ENCODE peak calls at places on chromosome 2, in ten cellular contexts. F is sigmoid colon, M is K562, G is IMR-90, L is spleen, T is breast epithelium, R is prostate gland, N is HCT116, B is heart left ventricle, U is right lobe of liver. C is an unnamed sample. For H3K36me3, the result is how much of the 10 kb centered on the place peaks cover.

GRCh38 chr2:80531319-80531718 is 226.8 kb upstream of the LRRTM1 start:
- DNase-seq in F (no peak), M (no peak), G (no peak), L (no peak), T (no peak), R (no peak), N (no peak), B (no peak), U (no peak), C (no peak)

GRCh38 chr2:25355270-25355669 is 13.5 kb upstream of the DNMT3A start:
- DNase-seq in F (no peak), M (no peak), G (no peak), L (no peak), T (no peak), R (no peak), N (no peak), B (no peak), U (no peak), C (no peak)

GRCh38 chr2:45681675-45682074 is 30.2 kb downstream of the PRKCE start:
- DNase-seq in F (no peak), M (no peak), G (peak), L (no peak), T (no peak), R (no peak), N (peak), B (peak), U (peak), C (no peak)

GRCh38 chr2:208062113-208062512 is 36.8 kb upstream of the PLEKHM3 start:
- DNase-seq in F (no peak), M (peak), G (peak), L (no peak), T (no peak), R (no peak), N (peak), B (no peak), U (no peak), C (no peak)

GRCh38 chr2:24558781-24559540 is 67.9 kb downstream of the NCOA1 start:
- DNase-seq in F (no peak), M (no peak), G (no peak), L (no peak), T (no peak), R (no peak), N (no peak), B (no peak), U (no peak), C (no peak)

GRCh38 chr2:28360742-28361293 is 31.8 kb upstream of the FOSL2 start:
- DNase-seq in F (peak), M (peak), G (peak), L (no peak), T (no peak), R (no peak), N (no peak), B (peak), U (peak), C (no peak)

GRCh38 chr2:23397483-23397882 is 12.5 kb downstream of the KLHL29 start:
- DNase-seq in F (no peak), M (no peak), G (no peak), L (no peak), T (no peak), R (no peak), N (no peak), B (no peak), U (no peak), C (no peak)

GRCh38 chr2:215188078-215188477 is 49.7 kb upstream of the ABCA12 start:
- DNase-seq in F (no peak), M (peak), G (no peak), L (no peak), T (no peak), R (no peak), N (no peak), B (no peak), U (no peak), C (no peak)

GRCh38 chr2:189933911-189934399 is 128.6 kb downstream of the MSTN start:
- DNase-seq in F (no peak), M (no peak), G (peak), L (no peak), T (no peak), R (no peak), N (no peak), B (no peak), U (no peak), C (no peak)

GRCh38 chr2:159124931-159125467 is 156.6 kb downstream of the TANC1 start:
- DNase-seq in F (no peak), M (no peak), G (no peak), L (no peak), T (no peak), R (peak), N (no peak), B (no peak), U (no peak), C (no peak)

GRCh38 chr2:135227386-135227785 is 175.3 kb downstream of the RAB3GAP1 start:
- DNase-seq in F (no peak), M (no peak), G (peak), L (no peak), T (no peak), R (no peak), N (no peak), B (no peak), U (no peak), C (no peak)

GRCh38 chr2:36322108-36322507 is 33.5 kb upstream of the CRIM1 start:
- DNase-seq in F (no peak), M (no peak), G (peak), L (no peak), T (no peak), R (no peak), N (peak), B (no peak), U (no peak), C (no peak)

DNA sequence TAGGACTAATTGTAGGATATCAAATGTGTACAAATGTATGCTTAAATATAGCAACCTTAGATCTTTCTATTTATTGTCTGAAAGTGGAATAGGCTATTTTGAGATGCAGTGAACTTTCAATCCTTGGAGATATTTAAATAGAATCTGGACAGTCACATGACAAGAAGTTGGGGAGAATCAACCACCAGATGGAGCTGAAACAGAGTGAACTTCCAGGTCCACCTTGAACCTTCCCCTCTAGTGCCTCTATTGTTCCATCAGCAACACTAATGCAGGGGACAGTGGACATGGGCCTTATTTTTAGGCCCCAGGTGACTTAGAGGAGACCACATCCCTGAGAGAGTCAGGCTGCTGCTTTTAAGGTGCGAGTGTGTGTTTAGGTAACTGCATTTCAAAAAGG is 37.0 kb upstream of the CRIM1 start:
- DNase-seq in F (no peak), M (no peak), G (no peak), L (no peak), T (no peak), R (no peak), N (peak), B (no peak), U (no peak), C (no peak)
- TF ChIP-seq CTCF in F (no peak), M (no peak), G (peak), L (peak), T (no peak), R (no peak), N (peak), B (no peak), U (peak), C (no peak)

GRCh38 chr2:98901702-98902101 is 34.3 kb downstream of the CRACDL start:
- DNase-seq in F (peak), M (no peak), G (no peak), L (no peak), T (no peak), R (no peak), N (no peak), B (no peak), U (no peak), C (no peak)
- TF ChIP-seq POLR2A in F (no peak), M (no peak), G (no peak), L (no peak), T (no peak), R (no peak), N (no peak), B (no peak), U (no peak), C (no peak)

DNA sequence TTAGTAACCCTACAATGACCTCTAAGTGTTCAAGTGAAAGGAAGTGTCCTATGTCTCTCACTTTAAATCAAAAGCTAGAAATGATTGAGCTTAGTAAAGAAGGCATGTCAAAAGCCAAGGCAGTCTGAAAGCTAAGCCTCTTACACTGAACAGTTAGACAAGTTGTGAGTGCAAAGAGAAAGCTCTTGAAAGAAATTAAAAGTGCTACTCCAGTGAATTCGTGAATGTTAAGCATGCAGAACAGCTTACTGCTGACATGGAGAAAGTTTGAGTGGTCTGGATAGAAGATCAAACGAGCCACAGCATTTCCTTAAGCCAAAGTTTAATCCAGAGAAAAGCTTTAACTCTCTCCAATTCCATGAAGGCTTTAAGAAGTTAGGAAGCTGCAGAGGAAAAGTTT is 373.7 kb downstream of the NR4A2 start:
- DNase-seq in F (no peak), M (no peak), G (no peak), L (no peak), T (no peak), R (no peak), N (no peak), B (no peak), U (no peak), C (no peak)
- H3K36me3 ChIP-seq in F (under half), M (under half), G (under half), L (under half), T (under half), R (under half), N (under half), B (under half), U (under half), C (under half)

GRCh38 chr2:219538488-219539294 is 4.9 kb downstream of the CHPF start:
- DNase-seq in F (no peak), M (no peak), G (peak), L (no peak), T (no peak), R (no peak), N (no peak), B (no peak), U (no peak), C (no peak)

GRCh38 chr2:219539295-219539788 is 4.3 kb downstream of the CHPF start:
- DNase-seq in F (no peak), M (no peak), G (no peak), L (peak), T (no peak), R (no peak), N (no peak), B (no peak), U (no peak), C (no peak)

GRCh38 chr2:219536425-219536824 is 7.2 kb downstream of the CHPF start:
- DNase-seq in F (no peak), M (no peak), G (no peak), L (no peak), T (no peak), R (no peak), N (no peak), B (no peak), U (no peak), C (no peak)

GRCh38 chr2:219536967-219537366 is 6.6 kb downstream of the CHPF start:
- DNase-seq in F (no peak), M (no peak), G (no peak), L (no peak), T (no peak), R (no peak), N (no peak), B (no peak), U (no peak), C (no peak)

DNA sequence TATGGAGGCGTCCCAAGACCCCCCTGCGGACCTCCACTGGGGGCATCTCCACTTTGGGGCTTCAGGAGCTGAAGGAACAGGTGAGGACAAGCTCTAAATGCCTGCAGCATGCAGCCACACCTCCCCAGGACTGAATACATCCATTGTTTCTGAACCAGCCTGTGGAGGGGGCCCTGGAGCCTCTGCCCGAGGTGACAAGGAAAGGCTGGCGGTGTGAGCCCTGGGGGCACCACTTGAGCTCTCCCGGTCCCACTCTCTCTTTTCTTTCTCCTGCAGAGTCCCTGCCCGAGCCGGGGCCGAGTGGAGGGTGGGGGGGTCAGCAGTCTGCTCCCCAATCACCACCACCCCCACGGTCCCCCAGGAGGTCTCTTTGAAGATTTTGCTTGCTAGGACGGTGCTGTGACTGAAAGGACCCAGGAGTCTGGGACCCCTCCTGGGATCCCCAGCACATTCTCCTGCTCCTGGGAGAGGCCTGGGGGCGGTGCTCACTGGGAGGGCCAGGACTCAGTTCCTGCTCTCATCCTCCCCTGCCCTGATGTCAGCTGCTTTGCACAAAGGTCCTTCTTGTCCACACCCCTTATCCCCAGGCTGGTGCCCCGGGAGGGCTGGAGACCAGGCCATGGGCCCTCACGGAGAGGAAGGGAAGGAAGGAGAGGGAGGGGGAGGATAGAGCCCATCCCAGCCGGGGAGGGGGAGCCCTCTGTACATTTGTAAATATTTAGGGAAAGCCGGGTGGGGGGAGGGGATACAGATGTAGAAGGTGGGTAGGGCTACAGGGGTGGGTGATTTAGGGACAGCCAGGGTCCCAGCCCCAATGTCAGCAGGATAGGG is 5.7 kb downstream of the CHPF start:
- DNase-seq in F (no peak), M (no peak), G (no peak), L (no peak), T (no peak), R (no peak), N (no peak), B (no peak), U (no peak), C (no peak)
- TF ChIP-seq CTCF in F (no peak), M (no peak), G (no peak), L (no peak), T (no peak), R (no peak), N (peak), B (no peak), U (no peak), C (no peak)

GRCh38 chr2:98800330-98801064 is 69.6 kb upstream of the MGAT4A start:
- DNase-seq in F (no peak), M (no peak), G (no peak), L (no peak), T (no peak), R (no peak), N (no peak), B (no peak), U (no peak), C (no peak)

GRCh38 chr2:98796775-98797544 is 66.0 kb upstream of the MGAT4A start:
- DNase-seq in F (no peak), M (no peak), G (no peak), L (no peak), T (no peak), R (no peak), N (no peak), B (no peak), U (no peak), C (no peak)

GRCh38 chr2:98801286-98801685 is 70.4 kb upstream of the MGAT4A start:
- DNase-seq in F (no peak), M (no peak), G (no peak), L (no peak), T (no peak), R (no peak), N (no peak), B (no peak), U (no peak), C (no peak)

GRCh38 chr2:98801930-98802329 is 71.0 kb upstream of the MGAT4A start:
- DNase-seq in F (no peak), M (peak), G (no peak), L (no peak), T (no peak), R (no peak), N (no peak), B (no peak), U (no peak), C (no peak)

GRCh38 chr2:98799375-98800329 is 68.7 kb upstream of the MGAT4A start:
- DNase-seq in F (no peak), M (no peak), G (no peak), L (no peak), T (no peak), R (no peak), N (no peak), B (no peak), U (no peak), C (no peak)
- TF ChIP-seq POLR2A in F (no peak), M (no peak), G (no peak), L (no peak), T (no peak), R (no peak), N (no peak), B (no peak), U (no peak), C (no peak)

DNA sequence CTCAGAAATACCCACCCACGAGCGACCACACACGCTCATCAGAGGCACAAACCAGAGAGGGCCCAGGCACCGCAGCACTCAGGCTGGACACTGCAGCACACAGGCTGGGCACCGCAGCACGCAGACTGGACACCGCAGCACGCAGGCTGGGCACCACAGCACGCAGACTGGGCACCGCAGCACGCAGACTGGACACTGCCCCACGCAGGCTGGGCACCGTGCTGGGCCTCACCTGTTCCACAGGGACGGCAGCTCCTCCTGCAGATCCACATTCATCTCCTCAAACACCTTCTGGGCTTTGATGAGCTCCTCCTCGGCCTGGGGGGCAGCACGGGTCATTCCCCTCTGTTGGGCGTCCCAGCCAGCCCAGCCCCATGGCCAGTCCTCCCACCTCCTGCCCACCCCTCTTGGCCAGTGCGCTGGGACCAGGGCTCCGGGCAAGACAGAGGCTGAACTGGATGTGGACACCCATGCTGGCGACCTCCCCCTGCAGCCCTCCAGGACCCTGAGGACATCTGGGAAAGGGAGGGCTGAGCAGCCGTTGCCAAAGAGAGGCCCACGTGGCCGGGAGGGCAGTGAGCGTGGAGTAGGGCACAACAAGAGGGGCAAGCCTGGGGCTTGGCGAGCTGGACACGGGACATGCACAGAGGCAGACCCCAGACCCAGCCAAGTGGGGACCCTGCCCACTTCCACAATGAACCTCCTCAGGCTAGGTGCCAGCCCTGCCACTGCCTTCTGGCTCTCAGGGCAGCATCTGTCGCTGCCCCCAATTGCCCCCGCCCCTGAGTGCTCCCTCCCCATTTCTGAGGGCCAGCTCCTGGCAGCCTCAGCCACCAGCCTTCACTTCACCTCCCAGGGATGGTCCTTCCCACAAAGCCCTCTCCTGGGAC is 43.0 kb downstream of the BIN1 start:
- DNase-seq in F (peak), M (no peak), G (no peak), L (no peak), T (no peak), R (no peak), N (no peak), B (no peak), U (no peak), C (no peak)
- H3K36me3 ChIP-seq in F (under half), M (under half), G (under half), L (half or more), T (under half), R (under half), N (under half), B (under half), U (under half), C (under half)

DNA sequence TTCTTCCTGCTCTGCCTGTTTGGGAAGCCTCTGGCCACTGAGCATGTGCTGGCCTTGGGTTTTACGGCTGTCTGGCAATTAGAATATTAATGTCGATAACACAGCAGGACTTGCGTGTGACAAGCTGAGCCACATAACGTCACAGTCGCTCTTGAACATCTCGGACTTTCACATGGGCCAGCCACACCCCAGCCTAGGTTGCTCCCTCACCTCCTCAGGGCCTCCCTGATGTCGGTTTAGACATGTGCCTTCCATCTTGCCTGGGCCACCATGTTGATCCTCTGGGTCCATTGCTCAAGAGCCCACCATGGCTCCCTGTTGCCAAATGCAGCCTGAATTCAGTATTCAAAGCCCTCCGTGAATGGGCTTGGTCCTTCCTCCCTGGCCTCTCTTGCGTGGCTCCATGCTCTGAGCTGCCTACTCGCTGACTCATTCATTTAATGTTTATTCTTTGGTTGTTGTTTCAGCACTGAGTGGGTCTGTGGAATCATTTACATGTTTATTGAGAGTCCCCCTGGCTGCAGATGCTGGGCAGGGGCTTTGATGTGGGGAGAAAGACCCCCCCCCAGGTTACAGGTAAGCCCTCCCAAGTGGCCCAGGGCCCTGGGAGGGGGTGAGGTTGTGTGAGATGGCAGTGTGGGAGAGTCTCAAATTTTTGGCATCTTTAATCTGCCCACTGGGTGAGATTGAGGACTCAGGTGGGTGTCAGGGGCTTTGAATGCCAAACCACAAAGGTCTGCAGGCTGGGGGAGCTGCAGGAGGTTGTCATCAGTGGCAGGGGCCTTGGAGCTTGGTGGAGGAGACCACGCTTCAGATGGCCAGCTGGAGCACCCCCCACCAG is 62.0 kb downstream of the ODC1 start:
- DNase-seq in F (no peak), M (no peak), G (peak), L (no peak), T (no peak), R (no peak), N (no peak), B (no peak), U (no peak), C (no peak)
- TF ChIP-seq CTCF in F (no peak), M (no peak), G (no peak), L (no peak), T (no peak), R (no peak), N (no peak), B (no peak), U (no peak), C (no peak)

C was measured in esophagus squamous epithelium.